ENCODE peak calls at places on chromosomes 2 and 18, in ten cellular contexts. P is substantia nigra, R is SJSA1, W is ovary, B is hepatocyte, S is lower lobe of right lung, O is WERI-Rb-1, J is endodermal cell, V is astrocyte, Y is fibroblast of lung. A is an unnamed sample.

GRCh38 chr2:177295479-177295878 is 31.0 kb upstream of the NFE2L2 start:
- DNase-seq in P (no peak), R (peak), W (no peak), B (peak), S (no peak), O (no peak), J (no peak), V (peak), Y (peak), A (no peak)

GRCh38 chr2:127479866-127480743 is 46.2 kb downstream of the IWS1 start:
- DNase-seq in P (no peak), R (no peak), W (no peak), B (no peak), S (no peak), O (no peak), J (peak), V (no peak), Y (no peak), A (no peak)

GRCh38 chr2:207528980-207529329 is 807 bp upstream of the CREB1 start:
- DNase-seq in P (peak), R (no peak), W (no peak), B (peak), S (no peak), O (no peak), J (no peak), V (no peak), Y (peak), A (peak)

GRCh38 chr2:29698216-29698615 is 223.2 kb downstream of the ALK start:
- DNase-seq in P (no peak), R (no peak), W (no peak), B (no peak), S (no peak), O (no peak), J (no peak), V (no peak), Y (no peak), A (no peak)

GRCh38 chr2:19738707-19739106 is 163.1 kb downstream of the TTC32 start:
- DNase-seq in P (no peak), R (no peak), W (no peak), B (no peak), S (no peak), O (no peak), J (no peak), V (no peak), Y (peak), A (no peak)

GRCh38 chr2:9336209-9336533 is 87.2 kb downstream of the ITGB1BP1 start:
- DNase-seq in P (no peak), R (no peak), W (no peak), B (no peak), S (no peak), O (no peak), J (no peak), V (peak), Y (peak), A (no peak)

GRCh38 chr2:133641497-133641896 is 73.2 kb upstream of the NCKAP5 start:
- DNase-seq in P (peak), R (no peak), W (no peak), B (peak), S (no peak), O (peak), J (peak), V (no peak), Y (peak), A (no peak)

GRCh38 chr2:48883661-48884060 is 128.1 kb upstream of the LHCGR start:
- DNase-seq in P (no peak), R (no peak), W (no peak), B (no peak), S (no peak), O (peak), J (no peak), V (peak), Y (no peak), A (no peak)

GRCh38 chr2:11310212-11310611 is 34.2 kb downstream of the ROCK2 start:
- DNase-seq in P (no peak), R (no peak), W (no peak), B (no peak), S (no peak), O (no peak), J (no peak), V (no peak), Y (peak), A (no peak)

GRCh38 chr2:42138163-42139016 is 30.8 kb upstream of the EML4 start:
- DNase-seq in P (no peak), R (peak), W (no peak), B (peak), S (no peak), O (no peak), J (no peak), V (peak), Y (peak), A (no peak)

GRCh38 chr18:12776821-12777471 is 74.1 kb downstream of the PSMG2 start:
- DNase-seq in P (no peak), R (no peak), W (no peak), B (no peak), S (no peak), O (no peak), J (peak), V (no peak), Y (no peak), A (no peak)

GRCh38 chr2:230865766-230866703 is 1.3 kb downstream of the ITM2C start:
- DNase-seq in P (no peak), R (peak), W (no peak), B (peak), S (no peak), O (peak), J (peak), V (no peak), Y (no peak), A (peak)

GRCh38 chr18:58097127-58097906 is 53.3 kb downstream of the NEDD4L start:
- DNase-seq in P (no peak), R (peak), W (no peak), B (no peak), S (peak), O (no peak), J (no peak), V (peak), Y (no peak), A (no peak)

GRCh38 chr2:68403199-68403644 is 38.1 kb downstream of the PLEK start:
- DNase-seq in P (no peak), R (no peak), W (no peak), B (peak), S (no peak), O (no peak), J (no peak), V (no peak), Y (no peak), A (no peak)

GRCh38 chr2:169131587-169132512 is 62.5 kb downstream of the DHRS9 start:
- DNase-seq in P (no peak), R (peak), W (no peak), B (peak), S (no peak), O (no peak), J (no peak), V (peak), Y (peak), A (no peak)

GRCh38 chr18:78479443-78479842 is 500.2 kb upstream of the SALL3 start:
- DNase-seq in P (no peak), R (no peak), W (no peak), B (peak), S (no peak), O (no peak), J (no peak), V (no peak), Y (no peak), A (no peak)

GRCh38 chr2:7748717-7749415 is 831.7 kb downstream of the RNF144A start:
- DNase-seq in P (no peak), R (no peak), W (no peak), B (no peak), S (no peak), O (no peak), J (no peak), V (peak), Y (no peak), A (no peak)

GRCh38 chr2:15223887-15224286 is 337.2 kb downstream of the NBAS start:
- DNase-seq in P (no peak), R (peak), W (no peak), B (no peak), S (no peak), O (no peak), J (no peak), V (peak), Y (peak), A (no peak)

GRCh38 chr2:225041871-225042799 is at the start of gene DOCK10:
- DNase-seq in P (peak), R (peak), W (peak), B (peak), S (peak), O (peak), J (peak), V (peak), Y (peak), A (peak)

GRCh38 chr2:122411231-122411630 is 655.8 kb downstream of the TSN start:
- DNase-seq in P (no peak), R (no peak), W (no peak), B (no peak), S (no peak), O (no peak), J (no peak), V (no peak), Y (no peak), A (no peak)

GRCh38 chr2:159801925-159802324 is 3.9 kb upstream of the CD302 start:
- DNase-seq in P (no peak), R (no peak), W (no peak), B (no peak), S (no peak), O (no peak), J (no peak), V (no peak), Y (no peak), A (no peak)

GRCh38 chr2:234047361-234047760 is 3.1 kb upstream of the SPP2 start:
- DNase-seq in P (no peak), R (no peak), W (no peak), B (no peak), S (no peak), O (peak), J (no peak), V (peak), Y (no peak), A (no peak)

GRCh38 chr18:55003695-55004094 is 44.4 kb upstream of the CCDC68 start:
- DNase-seq in P (no peak), R (no peak), W (no peak), B (no peak), S (no peak), O (no peak), J (no peak), V (no peak), Y (no peak), A (no peak)

GRCh38 chr2:71423817-71424420 is 29.4 kb upstream of the DYSF start:
- DNase-seq in P (no peak), R (no peak), W (no peak), B (no peak), S (no peak), O (no peak), J (no peak), V (no peak), Y (no peak), A (no peak)

GRCh38 chr18:76098728-76099514 is 396.1 kb downstream of the ZNF516 start:
- DNase-seq in P (no peak), R (no peak), W (no peak), B (no peak), S (no peak), O (no peak), J (no peak), V (no peak), Y (no peak), A (no peak)

GRCh38 chr2:78890940-78891339 is 134.6 kb upstream of the REG3G start:
- DNase-seq in P (no peak), R (no peak), W (no peak), B (no peak), S (no peak), O (no peak), J (no peak), V (no peak), Y (no peak), A (no peak)

GRCh38 chr18:23963443-23964185 is 50.9 kb upstream of the TTC39C start:
- DNase-seq in P (no peak), R (no peak), W (no peak), B (no peak), S (no peak), O (no peak), J (no peak), V (no peak), Y (peak), A (no peak)

GRCh38 chr2:63695583-63695982 is 106.8 kb downstream of the MDH1 start:
- DNase-seq in P (no peak), R (no peak), W (no peak), B (no peak), S (no peak), O (no peak), J (no peak), V (no peak), Y (no peak), A (no peak)

GRCh38 chr2:197322729-197323720 is 12.4 kb upstream of the ANKRD44 start:
- DNase-seq in P (no peak), R (no peak), W (no peak), B (no peak), S (no peak), O (no peak), J (peak), V (no peak), Y (no peak), A (no peak)

GRCh38 chr18:26089247-26090129 is 925 bp downstream of the SS18 start:
- DNase-seq in P (peak), R (no peak), W (no peak), B (peak), S (no peak), O (no peak), J (no peak), V (peak), Y (peak), A (peak)

GRCh38 chr18:62425465-62426190 is 97.2 kb upstream of the ZCCHC2 start:
- DNase-seq in P (peak), R (peak), W (peak), B (peak), S (peak), O (peak), J (peak), V (peak), Y (peak), A (peak)

GRCh38 chr18:31791817-31792579 is 31.3 kb upstream of the SLC25A52 start:
- DNase-seq in P (no peak), R (no peak), W (no peak), B (no peak), S (no peak), O (no peak), J (no peak), V (no peak), Y (no peak), A (no peak)

GRCh38 chr2:31202041-31202440 is 15.3 kb downstream of the CAPN14 start:
- DNase-seq in P (no peak), R (no peak), W (no peak), B (no peak), S (no peak), O (no peak), J (no peak), V (no peak), Y (no peak), A (no peak)

DNA sequence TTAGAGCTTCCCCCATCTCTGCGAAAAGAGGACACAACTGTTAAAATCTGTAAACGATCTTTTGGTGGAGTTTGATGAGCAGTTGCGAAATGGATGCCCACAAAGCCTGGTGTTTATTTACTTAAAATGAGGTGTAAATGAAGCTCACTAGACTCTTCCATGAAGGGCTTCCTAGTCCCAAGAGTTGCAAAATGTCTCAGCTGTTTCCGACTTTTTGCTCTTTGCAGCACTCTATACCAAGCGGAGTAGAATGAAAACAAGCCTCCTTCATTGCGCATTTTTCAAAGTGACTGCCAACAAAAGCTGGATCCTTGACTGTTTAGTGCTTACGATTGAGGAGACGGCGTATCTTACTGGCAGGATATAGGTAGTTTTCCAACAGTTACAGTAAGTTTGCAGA is 43.0 kb downstream of the COLEC12 start:
- DNase-seq in P (no peak), R (no peak), W (no peak), B (peak), S (no peak), O (no peak), J (no peak), V (no peak), Y (peak), A (no peak)
- H3K27ac ChIP-seq in P (no peak), R (peak), W (no peak), B (peak), S (no peak), O (no peak), J (no peak), V (no peak), Y (peak), A (no peak)

GRCh38 chr2:74935883-74936483 is 22.5 kb upstream of the POLE4 start:
- DNase-seq in P (no peak), R (peak), W (no peak), B (no peak), S (no peak), O (peak), J (no peak), V (peak), Y (no peak), A (no peak)
- H3K27ac ChIP-seq in P (no peak), R (peak), W (no peak), B (no peak), S (no peak), O (peak), J (no peak), V (no peak), Y (no peak), A (no peak)

GRCh38 chr2:215429424-215429823 is 6.4 kb downstream of the FN1 start:
- DNase-seq in P (no peak), R (no peak), W (no peak), B (no peak), S (no peak), O (no peak), J (no peak), V (no peak), Y (peak), A (no peak)

GRCh38 chr2:215431290-215431689 is 4.6 kb downstream of the FN1 start:
- DNase-seq in P (no peak), R (no peak), W (no peak), B (no peak), S (no peak), O (no peak), J (no peak), V (no peak), Y (no peak), A (no peak)

GRCh38 chr2:215427585-215427984 is 8.3 kb downstream of the FN1 start:
- DNase-seq in P (no peak), R (no peak), W (no peak), B (no peak), S (no peak), O (no peak), J (no peak), V (peak), Y (peak), A (no peak)

GRCh38 chr2:215430528-215431187 is 5.2 kb downstream of the FN1 start:
- DNase-seq in P (no peak), R (peak), W (no peak), B (no peak), S (no peak), O (no peak), J (no peak), V (peak), Y (peak), A (no peak)

DNA sequence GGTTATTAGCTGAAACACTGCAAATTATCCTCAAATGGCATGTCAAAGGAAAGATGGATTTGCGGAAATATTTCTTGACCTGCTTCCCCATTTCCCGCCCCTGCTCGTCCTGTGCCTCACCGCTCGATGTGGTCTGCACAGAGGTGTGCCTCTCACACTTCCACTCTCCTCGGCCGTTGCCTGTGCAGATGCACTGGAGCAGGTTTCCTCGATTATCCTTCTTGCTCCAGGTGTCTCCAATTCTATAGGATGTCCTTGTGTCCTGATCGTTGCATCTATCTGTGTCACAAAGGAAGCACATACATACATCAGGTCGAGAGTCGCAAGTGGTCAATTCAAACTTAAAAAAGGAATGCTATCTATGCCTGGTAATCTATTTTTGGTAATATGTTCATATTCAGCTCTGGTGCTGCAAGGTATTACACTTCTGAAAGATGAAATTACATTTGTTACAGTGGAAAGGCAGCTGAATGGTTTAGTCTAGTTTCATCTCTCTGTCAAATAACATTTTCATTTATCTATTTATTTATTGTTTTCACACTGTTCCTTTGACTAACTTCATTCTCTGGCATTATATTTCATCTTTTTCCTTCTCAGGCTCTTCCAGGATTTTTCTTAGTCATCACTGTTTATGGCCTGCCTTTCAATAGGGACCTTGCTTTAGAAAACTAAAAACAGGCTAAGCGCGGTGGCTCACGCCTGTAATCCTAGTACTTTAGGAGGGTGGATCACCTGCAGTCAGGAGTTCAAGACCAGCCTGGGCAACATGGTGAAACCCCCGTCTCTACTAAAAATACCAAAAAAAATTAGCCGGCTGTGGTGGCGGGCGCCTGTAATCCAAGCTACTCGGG is 7.6 kb downstream of the FN1 start:
- DNase-seq in P (no peak), R (no peak), W (no peak), B (no peak), S (no peak), O (no peak), J (no peak), V (peak), Y (peak), A (no peak)
- H3K27ac ChIP-seq in P (no peak), R (no peak), W (no peak), B (no peak), S (no peak), O (no peak), J (no peak), V (peak), Y (no peak), A (no peak)

GRCh38 chr18:46196627-46197243 is 92.5 kb downstream of the HAUS1 start:
- DNase-seq in P (no peak), R (no peak), W (no peak), B (no peak), S (no peak), O (no peak), J (no peak), V (peak), Y (no peak), A (no peak)

GRCh38 chr18:46204143-46204542 is 100.0 kb downstream of the HAUS1 start:
- DNase-seq in P (no peak), R (no peak), W (no peak), B (no peak), S (no peak), O (no peak), J (no peak), V (no peak), Y (no peak), A (no peak)

GRCh38 chr18:46199515-46200147 is 95.4 kb downstream of the HAUS1 start:
- DNase-seq in P (no peak), R (peak), W (no peak), B (peak), S (no peak), O (no peak), J (peak), V (peak), Y (peak), A (no peak)
- H3K27ac ChIP-seq in P (no peak), R (peak), W (no peak), B (peak), S (no peak), O (no peak), J (no peak), V (no peak), Y (no peak), A (no peak)

A was measured in caudate nucleus.